ENCODE peak calls at places on chromosomes 11 and 22, in five cellular contexts. One of them, this sample, is unnamed.

GRCh38 chr11:88169481-88169880 is 5.8 kb downstream of the RAB38 start:
- DNase-seq in A549: no peak
- DNase-seq in body of pancreas: no peak
- DNase-seq in endothelial cell of umbilical vein: no peak
- DNase-seq in NB4: peak
- DNase-seq in this sample: no peak

GRCh38 chr11:55714982-55715888 is 53.2 kb downstream of the OR4C6 start:
- DNase-seq in A549: no peak
- DNase-seq in body of pancreas: no peak
- DNase-seq in endothelial cell of umbilical vein: no peak
- DNase-seq in NB4: peak
- DNase-seq in this sample: peak

GRCh38 chr22:35258144-35258988 is 1.1 kb downstream of the HMGXB4 start:
- DNase-seq in A549: peak
- DNase-seq in body of pancreas: no peak
- DNase-seq in endothelial cell of umbilical vein: peak
- DNase-seq in NB4: peak
- DNase-seq in this sample: peak

GRCh38 chr22:42461511-42461910 is 29.3 kb upstream of the NFAM1 start:
- DNase-seq in A549: no peak
- DNase-seq in body of pancreas: no peak
- DNase-seq in endothelial cell of umbilical vein: no peak
- DNase-seq in NB4: no peak
- DNase-seq in this sample: no peak

GRCh38 chr11:76728778-76729177 is 54.4 kb upstream of the TSKU start:
- DNase-seq in A549: no peak
- DNase-seq in body of pancreas: no peak
- DNase-seq in endothelial cell of umbilical vein: no peak
- DNase-seq in NB4: no peak
- DNase-seq in this sample: no peak

GRCh38 chr11:101441747-101442146 is 142.1 kb downstream of the TRPC6 start:
- DNase-seq in A549: no peak
- DNase-seq in body of pancreas: peak
- DNase-seq in endothelial cell of umbilical vein: no peak
- DNase-seq in NB4: no peak
- DNase-seq in this sample: no peak

GRCh38 chr11:121497176-121497995 is 44.6 kb upstream of the SORL1-AS1 start:
- DNase-seq in A549: no peak
- DNase-seq in body of pancreas: no peak
- DNase-seq in endothelial cell of umbilical vein: no peak
- DNase-seq in NB4: no peak
- DNase-seq in this sample: no peak

GRCh38 chr22:29814003-29814402 is 24.1 kb downstream of the ASCC2 start:
- DNase-seq in A549: no peak
- DNase-seq in body of pancreas: no peak
- DNase-seq in endothelial cell of umbilical vein: no peak
- DNase-seq in NB4: no peak
- DNase-seq in this sample: no peak

GRCh38 chr11:23370580-23371275 is 510.5 kb upstream of the CCDC179 start:
- DNase-seq in A549: no peak
- DNase-seq in body of pancreas: no peak
- DNase-seq in endothelial cell of umbilical vein: no peak
- DNase-seq in NB4: no peak
- DNase-seq in this sample: no peak

GRCh38 chr11:106695506-106695905 is 322.8 kb downstream of the GUCY1A2 start:
- DNase-seq in A549: no peak
- DNase-seq in body of pancreas: no peak
- DNase-seq in endothelial cell of umbilical vein: no peak
- DNase-seq in NB4: no peak
- DNase-seq in this sample: no peak

GRCh38 chr11:17578296-17578695 is 31.2 kb downstream of the OTOG start:
- DNase-seq in A549: no peak
- DNase-seq in body of pancreas: no peak
- DNase-seq in endothelial cell of umbilical vein: no peak
- DNase-seq in NB4: no peak
- DNase-seq in this sample: no peak

GRCh38 chr11:2782769-2783168 is 83.0 kb upstream of the KCNQ1OT1 start:
- DNase-seq in A549: no peak
- DNase-seq in body of pancreas: no peak
- DNase-seq in endothelial cell of umbilical vein: no peak
- DNase-seq in NB4: no peak
- DNase-seq in this sample: no peak

GRCh38 chr11:73334244-73335203 is 26.4 kb downstream of the ARHGEF17 start:
- DNase-seq in A549: peak
- DNase-seq in body of pancreas: peak
- DNase-seq in endothelial cell of umbilical vein: peak
- DNase-seq in NB4: peak
- DNase-seq in this sample: peak

GRCh38 chr11:41781441-41781840 is 322.0 kb upstream of the LRRC4C start:
- DNase-seq in A549: no peak
- DNase-seq in body of pancreas: no peak
- DNase-seq in endothelial cell of umbilical vein: no peak
- DNase-seq in NB4: no peak
- DNase-seq in this sample: no peak

GRCh38 chr11:101523193-101523592 is 60.6 kb downstream of the TRPC6 start:
- DNase-seq in A549: no peak
- DNase-seq in body of pancreas: no peak
- DNase-seq in endothelial cell of umbilical vein: no peak
- DNase-seq in NB4: no peak
- DNase-seq in this sample: no peak

GRCh38 chr11:93686812-93687211 is 25.3 kb downstream of the CEP295 start:
- DNase-seq in A549: no peak
- DNase-seq in body of pancreas: no peak
- DNase-seq in endothelial cell of umbilical vein: no peak
- DNase-seq in NB4: no peak
- DNase-seq in this sample: no peak

GRCh38 chr11:11044137-11044855 is 186.4 kb upstream of the ZBED5 start:
- DNase-seq in A549: no peak
- DNase-seq in body of pancreas: no peak
- DNase-seq in endothelial cell of umbilical vein: no peak
- DNase-seq in NB4: no peak
- DNase-seq in this sample: no peak

GRCh38 chr11:132158091-132158490 is 787.7 kb downstream of the NTM start:
- DNase-seq in A549: no peak
- DNase-seq in body of pancreas: no peak
- DNase-seq in endothelial cell of umbilical vein: peak
- DNase-seq in NB4: peak
- DNase-seq in this sample: peak

GRCh38 chr11:7548659-7549283 is 35.0 kb downstream of the PPFIBP2 start:
- DNase-seq in A549: no peak
- DNase-seq in body of pancreas: peak
- DNase-seq in endothelial cell of umbilical vein: no peak
- DNase-seq in NB4: peak
- DNase-seq in this sample: no peak

GRCh38 chr11:23769214-23769613 is 727.6 kb upstream of the LUZP2 start:
- DNase-seq in A549: no peak
- DNase-seq in body of pancreas: no peak
- DNase-seq in endothelial cell of umbilical vein: no peak
- DNase-seq in NB4: no peak
- DNase-seq in this sample: no peak

GRCh38 chr11:121721448-121721847 is 268.7 kb upstream of the SORL1-AS1 start:
- DNase-seq in A549: no peak
- DNase-seq in body of pancreas: no peak
- DNase-seq in endothelial cell of umbilical vein: no peak
- DNase-seq in NB4: no peak
- DNase-seq in this sample: no peak

GRCh38 chr11:83511646-83512045 is 225.5 kb upstream of the CCDC90B start:
- DNase-seq in A549: no peak
- DNase-seq in body of pancreas: no peak
- DNase-seq in endothelial cell of umbilical vein: no peak
- DNase-seq in NB4: no peak
- DNase-seq in this sample: no peak

GRCh38 chr11:45079943-45080719 is 66.3 kb upstream of the PRDM11 start:
- DNase-seq in A549: no peak
- DNase-seq in body of pancreas: no peak
- DNase-seq in endothelial cell of umbilical vein: no peak
- DNase-seq in NB4: peak
- DNase-seq in this sample: no peak

GRCh38 chr11:99686838-99687237 is 666.1 kb downstream of the CNTN5 start:
- DNase-seq in A549: no peak
- DNase-seq in body of pancreas: no peak
- DNase-seq in endothelial cell of umbilical vein: no peak
- DNase-seq in NB4: no peak
- DNase-seq in this sample: no peak

GRCh38 chr11:47056261-47056915 is 119.8 kb downstream of the CSTPP1 start:
- DNase-seq in A549: no peak
- DNase-seq in body of pancreas: no peak
- DNase-seq in endothelial cell of umbilical vein: peak
- DNase-seq in NB4: peak
- DNase-seq in this sample: peak

GRCh38 chr11:15101072-15101701 is 13.5 kb upstream of the INSC start:
- DNase-seq in A549: peak
- DNase-seq in body of pancreas: peak
- DNase-seq in endothelial cell of umbilical vein: peak
- DNase-seq in NB4: peak
- DNase-seq in this sample: peak

GRCh38 chr11:129374081-129374992 is 1.3 kb upstream of the BARX2 start:
- DNase-seq in A549: no peak
- DNase-seq in body of pancreas: no peak
- DNase-seq in endothelial cell of umbilical vein: no peak
- DNase-seq in NB4: no peak
- DNase-seq in this sample: no peak

GRCh38 chr11:992577-992976 is 43.9 kb downstream of the MUC6 start:
- DNase-seq in A549: no peak
- DNase-seq in body of pancreas: no peak
- DNase-seq in endothelial cell of umbilical vein: no peak
- DNase-seq in NB4: no peak
- DNase-seq in this sample: no peak

GRCh38 chr22:33922268-33922667 is 2.0 kb upstream of the LARGE1 start:
- DNase-seq in A549: no peak
- DNase-seq in body of pancreas: peak
- DNase-seq in endothelial cell of umbilical vein: no peak
- DNase-seq in NB4: no peak
- DNase-seq in this sample: no peak

GRCh38 chr22:36454916-36455570 is 26.4 kb downstream of the TXN2 start:
- DNase-seq in A549: peak
- DNase-seq in body of pancreas: peak
- DNase-seq in endothelial cell of umbilical vein: peak
- DNase-seq in NB4: peak
- DNase-seq in this sample: peak

GRCh38 chr11:3157381-3158130 is 7.6 kb downstream of the OSBPL5 start:
- DNase-seq in A549: no peak
- DNase-seq in body of pancreas: no peak
- DNase-seq in endothelial cell of umbilical vein: no peak
- DNase-seq in NB4: peak
- DNase-seq in this sample: no peak

GRCh38 chr22:41479671-41480396 is 10.9 kb downstream of the ACO2 start:
- DNase-seq in A549: no peak
- DNase-seq in body of pancreas: no peak
- DNase-seq in endothelial cell of umbilical vein: no peak
- DNase-seq in NB4: no peak
- DNase-seq in this sample: no peak

GRCh38 chr11:66491315-66491935 is 11.2 kb downstream of the DPP3 start:
- DNase-seq in A549: no peak
- DNase-seq in body of pancreas: no peak
- DNase-seq in endothelial cell of umbilical vein: no peak
- DNase-seq in NB4: no peak
- DNase-seq in this sample: no peak
- TF ChIP-seq POLR2A in A549: no peak
- TF ChIP-seq POLR2A in body of pancreas: no peak
- TF ChIP-seq POLR2A in endothelial cell of umbilical vein: no peak
- TF ChIP-seq POLR2A in NB4: no peak
- TF ChIP-seq POLR2A in this sample: no peak

DNA sequence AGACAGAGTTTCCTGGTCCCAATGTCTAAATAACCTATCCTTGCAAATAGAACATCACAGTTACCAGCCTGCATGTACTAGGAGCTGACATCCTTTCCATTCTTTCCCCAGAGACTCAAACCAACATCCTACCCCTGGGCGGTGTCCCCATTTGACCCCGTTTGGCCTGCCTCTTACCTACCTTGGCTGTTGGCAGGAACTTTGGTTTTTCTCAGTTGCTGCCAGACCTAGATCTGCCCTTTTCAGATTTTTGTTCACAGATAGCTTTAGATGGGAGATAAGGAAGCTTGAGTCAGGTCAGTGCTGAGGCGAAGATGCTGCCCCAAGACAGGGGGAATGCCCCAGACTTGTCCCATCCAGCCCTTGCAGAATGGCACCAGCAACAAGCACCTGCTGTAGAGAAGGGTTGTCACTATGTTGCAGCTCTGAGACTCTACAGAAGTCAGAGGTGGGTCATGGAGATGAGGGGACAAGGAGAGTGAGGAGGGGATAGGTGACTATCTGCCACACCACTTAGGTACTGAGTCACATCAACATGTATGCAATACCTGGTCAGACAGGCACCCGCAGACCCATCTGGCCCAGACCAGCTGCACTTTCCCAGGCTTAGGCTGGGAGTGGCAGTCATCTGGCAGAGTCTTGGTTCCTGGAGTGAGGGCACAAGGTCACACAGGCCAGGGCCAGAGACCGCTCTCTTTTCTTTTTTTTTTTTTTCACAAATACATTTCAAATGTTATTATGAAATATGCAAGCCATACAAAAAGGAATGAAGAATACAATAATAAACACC is 61.5 kb upstream of the POU2AF1 start:
- DNase-seq in A549: no peak
- DNase-seq in body of pancreas: peak
- DNase-seq in endothelial cell of umbilical vein: no peak
- DNase-seq in NB4: no peak
- DNase-seq in this sample: no peak
- TF ChIP-seq POLR2A in A549: no peak
- TF ChIP-seq POLR2A in body of pancreas: no peak
- TF ChIP-seq POLR2A in endothelial cell of umbilical vein: no peak
- TF ChIP-seq POLR2A in NB4: no peak
- TF ChIP-seq POLR2A in this sample: no peak

DNA sequence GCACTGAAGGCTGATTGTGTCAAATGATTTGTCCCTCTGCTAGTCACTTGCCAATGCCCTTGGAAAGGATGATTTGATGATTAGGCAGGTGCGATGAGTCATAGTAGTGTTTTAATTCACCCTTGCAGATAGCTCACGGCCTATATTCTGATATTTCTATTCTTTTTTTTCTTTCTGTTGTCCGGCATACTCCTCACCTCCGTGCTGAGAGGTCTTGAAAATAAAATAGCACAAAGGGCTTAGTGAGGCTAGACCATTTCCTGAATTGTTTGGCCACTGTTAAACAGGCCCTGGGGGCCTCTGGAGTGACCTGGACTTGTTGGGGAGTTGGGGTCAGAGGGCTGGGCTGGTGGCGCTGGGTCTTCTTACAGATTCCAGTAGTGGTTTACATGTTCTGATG is 99.8 kb downstream of the ZBTB16 start:
- DNase-seq in A549: no peak
- DNase-seq in body of pancreas: no peak
- DNase-seq in endothelial cell of umbilical vein: peak
- DNase-seq in NB4: no peak
- DNase-seq in this sample: peak
- TF ChIP-seq POLR2A in A549: no peak
- TF ChIP-seq POLR2A in body of pancreas: no peak
- TF ChIP-seq POLR2A in endothelial cell of umbilical vein: no peak
- TF ChIP-seq POLR2A in NB4: no peak
- TF ChIP-seq POLR2A in this sample: no peak

DNA sequence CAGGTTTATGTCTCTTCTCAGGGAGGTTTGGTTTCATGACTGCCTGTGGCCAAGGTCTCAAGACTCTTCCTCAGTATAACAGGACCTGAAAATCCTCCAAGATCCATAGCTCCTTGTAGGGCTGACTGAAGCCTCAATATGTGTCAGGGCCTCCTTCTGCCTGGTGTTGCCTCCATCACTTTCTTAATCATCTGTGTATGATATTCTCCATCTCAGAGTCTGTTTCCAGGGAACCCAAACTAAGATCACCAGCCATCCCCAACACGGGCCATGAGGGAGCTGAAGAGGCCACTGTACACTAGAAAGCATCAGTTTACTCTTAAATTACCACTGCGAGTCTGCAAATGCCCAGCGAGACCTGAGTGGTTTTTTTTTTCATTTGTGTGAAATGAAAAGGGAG is 17.7 kb downstream of the GGTLC2 start:
- DNase-seq in A549: no peak
- DNase-seq in body of pancreas: no peak
- DNase-seq in endothelial cell of umbilical vein: no peak
- DNase-seq in NB4: no peak
- DNase-seq in this sample: no peak
- TF ChIP-seq POLR2A in A549: no peak
- TF ChIP-seq POLR2A in body of pancreas: no peak
- TF ChIP-seq POLR2A in endothelial cell of umbilical vein: no peak
- TF ChIP-seq POLR2A in NB4: no peak
- TF ChIP-seq POLR2A in this sample: no peak

This sample was measured in erythroblast.